ENCODE peak calls at places on chromosomes 16 and 17, in seven cellular contexts. L is astrocyte of the spinal cord; V is BE2C; T is IMR-90; D is CD4-positive, alpha-beta T cell; R is A549; P is PC-9. I is an unnamed sample.

GRCh38 chr16:64453643-64454042 is 668.2 kb downstream of the CDH11 start:
- DNase-seq in L (no peak), R (no peak), P (no peak), D (no peak), V (no peak), T (no peak), I (no peak)

GRCh38 chr16:56425439-56425832 is at the start of gene AMFR:
- DNase-seq in P (peak), L (peak), R (peak), D (peak), V (peak), T (peak), I (peak)

GRCh38 chr17:10119203-10120112 is 78.9 kb downstream of the GAS7 start:
- DNase-seq in L (no peak), R (no peak), D (no peak), T (no peak), V (no peak), P (peak), I (peak)

GRCh38 chr17:58172369-58173071 is 5.7 kb downstream of the OR4D2 start:
- DNase-seq in P (no peak), R (peak), V (no peak), L (peak), D (no peak), T (peak), I (no peak)

GRCh38 chr16:24609740-24610420 is 70.5 kb downstream of the RBBP6 start:
- DNase-seq in L (peak), V (peak), D (no peak), T (peak), P (peak), R (no peak), I (no peak)

GRCh38 chr17:2017274-2017941 is 7.7 kb downstream of the RTN4RL1 start:
- DNase-seq in R (no peak), T (no peak), L (no peak), P (no peak), V (no peak), D (no peak), I (no peak)

GRCh38 chr17:75830168-75831031 is 13.8 kb downstream of the UNC13D start:
- DNase-seq in L (no peak), T (no peak), V (peak), D (peak), P (no peak), R (peak), I (no peak)

GRCh38 chr17:11023639-11024479 is 186.0 kb upstream of the PIRT start:
- DNase-seq in T (no peak), D (no peak), P (no peak), V (no peak), L (no peak), R (no peak), I (no peak)

GRCh38 chr17:42009170-42009569 is 8.1 kb downstream of the DNAJC7 start:
- DNase-seq in T (no peak), P (no peak), L (no peak), R (no peak), V (no peak), D (no peak), I (no peak)

GRCh38 chr16:56576585-56577299 is 11.9 kb downstream of the MT4 start:
- DNase-seq in P (peak), L (peak), T (peak), R (peak), V (peak), D (peak), I (peak)

GRCh38 chr16:30934827-30935557 is 11.6 kb downstream of the FBXL19 start:
- DNase-seq in D (no peak), V (peak), R (peak), T (peak), P (peak), L (peak), I (no peak)

GRCh38 chr17:2042355-2042929 is 620 bp downstream of the OVCA2 start:
- DNase-seq in T (no peak), R (peak), D (no peak), L (peak), V (peak), P (no peak), I (no peak)

GRCh38 chr17:36493956-36494355 is 7.5 kb downstream of the ZNHIT3 start:
- DNase-seq in L (no peak), T (no peak), P (no peak), D (no peak), V (no peak), R (no peak), I (no peak)

GRCh38 chr16:72560617-72561016 is 388.7 kb upstream of the PMFBP1 start:
- DNase-seq in D (no peak), V (peak), P (no peak), L (no peak), R (no peak), T (no peak), I (no peak)

GRCh38 chr17:43553501-43554018 is 7.4 kb upstream of the ETV4 start:
- DNase-seq in P (no peak), T (no peak), V (no peak), R (no peak), D (no peak), L (no peak), I (no peak)

GRCh38 chr16:47113130-47113529 is 30.6 kb downstream of the NETO2 start:
- DNase-seq in V (no peak), P (no peak), D (no peak), L (no peak), T (no peak), R (no peak), I (no peak)

GRCh38 chr16:47109361-47109760 is 34.4 kb downstream of the NETO2 start:
- DNase-seq in D (no peak), V (no peak), R (no peak), P (no peak), L (no peak), T (no peak), I (no peak)

GRCh38 chr16:47110939-47111338 is 32.8 kb downstream of the NETO2 start:
- DNase-seq in D (no peak), R (peak), P (no peak), L (no peak), T (no peak), V (no peak), I (no peak)
- TF ChIP-seq CTCF in D (no peak), R (no peak), P (no peak), L (no peak), T (no peak), V (peak), I (no peak)

GRCh38 chr16:2013527-2013926 is 3.9 kb upstream of the ZNF598 start:
- DNase-seq in T (no peak), P (no peak), R (no peak), L (no peak), D (no peak), V (no peak), I (no peak)

GRCh38 chr16:2015947-2016208 is 3.7 kb upstream of the NPW start:
- DNase-seq in D (no peak), T (no peak), P (no peak), R (no peak), V (no peak), L (no peak), I (no peak)

GRCh38 chr16:2019500-2019899 is at the start of gene NPW:
- DNase-seq in R (no peak), T (no peak), P (no peak), D (no peak), V (peak), L (no peak), I (no peak)

GRCh38 chr16:2015117-2015946 is 4.3 kb upstream of the NPW start:
- DNase-seq in V (no peak), T (peak), L (no peak), D (no peak), P (peak), R (no peak), I (no peak)

DNA sequence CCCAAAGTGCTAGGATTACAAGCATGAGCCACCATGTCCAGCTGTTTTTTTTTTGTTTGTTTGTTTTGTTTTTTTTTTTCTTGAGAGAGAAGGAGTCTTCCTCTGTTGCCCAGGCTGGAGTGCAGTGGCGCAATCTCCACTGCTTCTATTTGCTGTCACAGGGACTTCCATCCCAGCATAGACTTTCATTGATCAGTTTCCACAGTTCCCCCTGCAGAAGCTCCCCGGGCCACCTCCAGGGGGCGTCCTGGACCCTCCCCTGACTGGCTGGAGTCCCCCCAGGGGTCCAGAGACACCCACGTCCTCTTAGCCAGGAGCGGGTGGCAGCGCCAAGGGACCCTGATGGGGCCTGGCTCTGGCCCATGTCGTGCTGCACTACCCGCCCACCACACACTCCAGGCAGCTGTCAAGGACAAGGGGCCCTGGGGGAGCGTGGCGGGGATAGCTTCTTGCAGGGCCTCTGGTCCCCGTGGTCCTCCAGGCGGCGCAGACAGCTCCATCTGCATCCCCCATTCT is 3.1 kb upstream of the NPW start:
- DNase-seq in D (no peak), L (no peak), T (no peak), R (no peak), V (peak), P (no peak), I (no peak)
- TF ChIP-seq CTCF in D (peak), L (peak), T (peak), R (peak), V (peak), P (peak), I (no peak)

GRCh38 chr17:39194089-39194984 is 3.1 kb downstream of the CACNB1 start:
- DNase-seq in R (peak), T (peak), L (peak), P (no peak), D (no peak), V (peak), I (no peak)
- TF ChIP-seq CTCF in R (peak), T (peak), L (peak), P (no peak), D (no peak), V (peak), I (no peak)

GRCh38 chr17:81733507-81734404 is 21.7 kb downstream of the SLC25A10 start:
- DNase-seq in P (peak), R (peak), L (peak), V (peak), T (peak), D (peak), I (peak)
- TF ChIP-seq CTCF in P (peak), R (peak), L (peak), V (peak), T (peak), D (peak), I (peak)

DNA sequence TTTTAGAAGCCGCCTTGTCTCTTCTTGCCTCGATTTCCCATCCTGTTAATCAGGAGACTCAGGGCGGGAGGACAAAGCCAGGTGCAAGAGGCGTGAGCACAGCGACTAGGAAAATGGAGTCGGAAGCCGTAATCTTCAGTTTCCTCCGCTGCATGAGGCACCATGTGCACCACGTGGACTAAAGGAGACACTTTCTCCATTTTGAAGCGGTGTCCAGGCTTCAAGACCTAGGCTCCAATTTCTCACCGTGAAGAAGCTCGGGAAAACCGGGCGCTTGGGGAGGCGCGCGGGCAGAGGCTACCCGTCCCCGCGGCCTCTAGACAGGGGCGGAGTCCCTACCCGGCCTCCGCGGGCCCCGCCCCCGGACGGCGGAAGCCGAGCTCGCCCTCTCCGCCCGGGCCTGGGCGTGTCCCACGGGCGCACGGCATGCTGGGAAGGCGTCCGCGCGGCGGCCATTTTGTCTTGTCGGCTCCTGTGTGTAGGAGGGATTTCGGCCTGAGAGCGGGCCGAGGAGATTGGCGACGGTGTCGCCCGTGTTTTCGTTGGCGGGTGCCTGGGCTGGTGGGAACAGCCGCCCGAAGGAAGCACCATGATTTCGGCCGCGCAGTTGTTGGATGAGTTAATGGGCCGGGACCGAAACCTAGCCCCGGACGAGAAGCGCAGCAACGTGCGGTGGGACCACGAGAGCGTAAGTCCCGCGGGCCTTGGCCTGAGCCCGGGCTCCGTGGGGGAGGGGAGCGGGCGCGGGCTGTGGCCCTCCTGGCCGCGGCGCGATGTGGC is at the start of gene LUC7L3:
- DNase-seq in R (peak), T (peak), D (peak), V (peak), P (peak), L (peak), I (peak)
- TF ChIP-seq CTCF in R (no peak), T (no peak), D (no peak), V (no peak), P (peak), L (no peak), I (no peak)

GRCh38 chr17:56125830-56126819 is 27.1 kb upstream of the ANKFN1 start:
- DNase-seq in R (no peak), P (peak), L (peak), D (no peak), V (peak), T (peak), I (no peak)
- TF ChIP-seq CTCF in R (peak), P (peak), L (peak), D (no peak), V (peak), T (peak), I (no peak)

GRCh38 chr16:70565053-70565452 is 41.4 kb downstream of the SF3B3 start:
- DNase-seq in R (no peak), D (no peak), L (no peak), P (no peak), V (no peak), T (no peak), I (no peak)
- TF ChIP-seq CTCF in R (no peak), D (no peak), L (no peak), P (no peak), V (no peak), T (no peak), I (no peak)

DNA sequence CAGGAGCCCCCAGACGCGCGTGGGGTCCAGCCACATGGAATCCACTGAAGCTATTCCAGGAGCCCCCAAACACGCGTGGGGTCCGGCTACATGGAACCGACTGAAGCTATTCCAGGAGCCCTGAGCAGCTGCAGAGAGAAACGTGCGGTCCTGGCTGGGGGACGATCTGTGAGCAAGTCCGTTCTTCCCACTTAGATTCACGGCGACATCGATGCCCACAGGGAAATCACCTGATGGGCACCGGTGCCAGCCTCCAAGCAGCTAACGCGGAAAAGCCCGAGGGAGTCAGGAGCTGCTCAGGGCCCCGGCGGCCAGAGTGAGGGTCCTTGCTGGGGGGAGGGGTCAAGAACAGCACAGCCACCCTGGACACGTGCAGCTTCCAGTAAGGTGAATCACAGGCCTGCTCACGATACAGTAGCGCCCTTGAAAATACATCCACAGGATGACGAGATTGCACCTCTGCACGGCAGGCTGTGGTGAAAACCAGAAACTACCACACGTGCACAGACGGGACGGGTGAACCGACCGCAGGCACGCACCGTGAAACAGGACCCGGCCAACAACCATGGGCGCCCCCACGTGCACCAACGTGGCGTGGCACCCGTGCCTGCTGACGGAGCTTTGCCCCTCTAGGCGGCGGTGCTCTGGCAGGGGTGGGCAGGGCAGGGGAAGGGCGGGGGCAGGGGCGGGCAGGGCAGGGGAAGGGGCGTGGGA is 77.7 kb upstream of the GNG13 start:
- DNase-seq in T (peak), D (no peak), P (no peak), V (peak), R (peak), L (no peak), I (no peak)
- TF ChIP-seq CTCF in T (peak), D (no peak), P (no peak), V (no peak), R (peak), L (no peak), I (no peak)

DNA sequence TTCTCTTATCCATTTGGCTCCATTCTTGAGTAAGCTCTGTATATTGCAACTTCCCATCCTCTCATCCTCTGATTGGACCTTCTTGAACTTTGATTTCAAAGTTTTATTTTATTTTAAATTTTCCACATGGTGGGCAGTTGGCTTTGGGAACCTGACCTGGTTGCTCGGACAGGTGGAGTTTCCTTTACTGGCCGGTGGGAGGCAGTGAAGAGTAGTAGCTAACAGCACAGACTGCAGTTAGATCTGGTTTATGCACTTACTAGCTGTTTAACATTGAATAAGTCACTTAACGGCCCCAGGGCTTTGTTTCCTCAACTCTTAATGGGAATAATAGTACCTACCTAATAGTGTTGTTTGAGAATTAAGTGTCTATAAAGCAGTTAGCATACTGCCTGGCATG is 92.8 kb downstream of the GPR139 start:
- DNase-seq in R (peak), T (peak), V (peak), L (no peak), D (no peak), P (no peak), I (no peak)
- TF ChIP-seq CTCF in R (peak), T (peak), V (peak), L (peak), D (no peak), P (peak), I (no peak)

DNA sequence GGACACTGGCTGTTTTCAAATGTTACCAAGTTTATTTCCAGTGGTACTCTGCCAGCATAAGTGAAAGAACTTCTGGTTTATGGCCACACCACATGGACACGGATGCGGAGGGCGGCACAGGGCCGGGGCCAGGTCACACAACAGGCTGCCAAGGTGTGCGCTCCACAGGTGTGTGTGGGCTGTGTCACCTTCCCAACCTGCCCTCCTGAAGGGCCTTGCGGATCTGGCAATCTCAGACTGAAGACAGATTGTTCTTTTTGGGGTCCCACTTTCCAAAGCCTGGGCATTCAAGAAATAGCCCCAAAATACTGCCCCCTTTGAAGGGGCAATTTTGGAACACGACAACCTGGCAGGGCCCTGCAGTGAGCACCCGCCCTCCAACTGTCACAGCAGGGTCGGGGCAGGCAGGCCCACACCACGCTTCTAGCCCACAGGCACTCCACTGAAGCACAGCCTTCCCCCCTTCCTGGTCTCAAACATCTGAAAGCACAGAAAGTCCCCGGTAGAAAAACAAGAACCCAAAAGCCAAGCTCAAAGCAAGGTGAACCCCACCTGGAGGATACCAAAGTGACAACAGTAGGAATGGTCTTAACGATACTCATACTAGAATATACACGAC is 3.5 kb downstream of the CSNK1D start:
- DNase-seq in V (no peak), R (no peak), D (no peak), T (no peak), P (no peak), L (no peak), I (no peak)
- TF ChIP-seq CTCF in V (no peak), R (no peak), D (no peak), T (no peak), P (no peak), L (no peak), I (no peak)